ENCODE peak calls at places on chromosomes 16 and 17, in eight cellular contexts. I, V, M, N, Q, G, L and P are unnamed samples.

GRCh38 chr16:76268824-76269223 is 8.4 kb upstream of the CNTNAP4 start:
- DNase-seq in L (no peak), Q (no peak), V (no peak), M (no peak), G (no peak), N (no peak), I (no peak), P (no peak)

GRCh38 chr16:87326151-87326571 is 9.0 kb upstream of the C16orf95 start:
- DNase-seq in G (no peak), N (no peak), Q (no peak), L (no peak), V (no peak), I (no peak), M (no peak), P (peak; percentile 34)

GRCh38 chr17:83144421-83145357 is 65.3 kb downstream of the METRNL start:
- DNase-seq in L (peak; percentile 67), N (no peak), G (no peak), M (no peak), I (peak; percentile 89), Q (peak; percentile 79), V (no peak), P (no peak)

GRCh38 chr17:70104688-70105087 is 29.7 kb downstream of the KCNJ16 start:
- DNase-seq in G (no peak), N (no peak), M (no peak), Q (no peak), I (no peak), L (no peak), V (no peak), P (no peak)

GRCh38 chr17:149897-150575 is 12.7 kb downstream of the SCGB1C2 start:
- DNase-seq in G (no peak), N (no peak), V (no peak), M (peak; percentile 15), I (no peak), Q (peak; percentile 28), L (no peak), P (no peak)

GRCh38 chr16:27174007-27174406 is 29.3 kb upstream of the KDM8 start:
- DNase-seq in Q (no peak), M (peak; percentile 67), V (no peak), I (no peak), L (no peak), G (no peak), N (no peak), P (peak; percentile 77)

GRCh38 chr17:80847506-80848230 is 144.0 kb upstream of the CHMP6 start:
- DNase-seq in Q (peak; percentile 46), N (no peak), M (no peak), L (no peak), I (no peak), G (peak; percentile 79), V (no peak), P (peak; percentile 74)

GRCh38 chr17:79482719-79483118 is 128.1 kb downstream of the RBFOX3 start:
- DNase-seq in Q (no peak), N (no peak), L (no peak), G (no peak), V (no peak), M (no peak), I (peak; percentile 78), P (no peak)

GRCh38 chr16:67396159-67396774 is 3.0 kb upstream of the TPPP3 start:
- DNase-seq in N (no peak), L (peak; percentile 81), Q (peak; percentile 76), V (no peak), G (peak; percentile 96), M (peak; percentile 70), I (peak; percentile 97), P (no peak)

GRCh38 chr16:57761301-57761700 is 25.7 kb downstream of the KATNB1 start:
- DNase-seq in G (no peak), N (no peak), V (no peak), Q (no peak), I (peak; percentile 70), M (no peak), L (peak; percentile 9), P (no peak)

GRCh38 chr17:43528319-43528987 is 17.7 kb downstream of the ETV4 start:
- DNase-seq in V (no peak), Q (no peak), N (no peak), L (peak; percentile 45), M (no peak), I (no peak), G (no peak), P (no peak)

GRCh38 chr17:2975469-2975958 is 87.9 kb downstream of the OR1D5 start:
- DNase-seq in M (peak; percentile 74), I (peak; percentile 92), Q (peak; percentile 48), L (no peak), V (no peak), G (peak; percentile 44), N (no peak), P (no peak)

GRCh38 chr17:39073916-39074315 is 77.5 kb downstream of the PLXDC1 start:
- DNase-seq in I (no peak), Q (no peak), V (no peak), G (no peak), N (no peak), L (no peak), M (no peak), P (no peak)

GRCh38 chr16:14202697-14203096 is 131.6 kb downstream of the MRTFB start:
- DNase-seq in L (no peak), G (no peak), Q (no peak), M (peak; percentile 19), V (no peak), N (no peak), I (no peak), P (no peak)

GRCh38 chr16:72565137-72565536 is 393.2 kb upstream of the PMFBP1 start:
- DNase-seq in G (no peak), I (no peak), V (no peak), Q (no peak), L (no peak), M (no peak), N (no peak), P (no peak)

GRCh38 chr17:66637491-66637890 is 197.4 kb upstream of the CACNG5 start:
- DNase-seq in Q (no peak), I (no peak), G (no peak), M (no peak), V (no peak), N (no peak), L (no peak), P (no peak)

GRCh38 chr16:66473654-66474519 is 46.8 kb downstream of the BEAN1 start:
- DNase-seq in G (no peak), Q (no peak), I (peak; percentile 57), L (no peak), N (no peak), M (peak; percentile 70), V (no peak), P (peak; percentile 6)

DNA sequence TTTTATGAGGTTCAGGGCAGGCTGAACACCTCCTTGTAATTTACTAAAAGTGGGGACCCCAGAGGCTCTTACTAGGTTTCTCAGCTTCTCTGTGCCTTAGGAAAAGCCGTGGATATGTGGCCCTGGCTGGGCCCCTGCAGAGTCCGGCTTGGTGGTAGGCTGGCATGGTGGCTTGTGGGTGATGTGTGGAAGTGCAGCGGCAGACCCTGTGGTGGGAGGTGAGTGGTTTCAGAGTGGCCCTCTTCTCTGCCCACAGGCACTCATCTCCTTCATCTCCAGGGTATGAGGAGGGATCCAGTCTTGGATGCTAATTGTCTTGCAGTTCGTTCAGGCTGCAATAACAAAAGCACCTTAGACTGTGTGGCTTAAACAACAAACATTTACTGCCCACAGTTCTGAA is 58.9 kb downstream of the ASIC2 start:
- DNase-seq in Q (no peak), G (no peak), N (no peak), I (no peak), V (no peak), L (no peak), M (no peak), P (no peak)
- H3K27ac ChIP-seq in Q (no peak overlapping the region), G (no peak overlapping the region), N (no peak overlapping the region), I (no peak overlapping the region), V (no peak overlapping the region), L (no peak overlapping the region), M (no peak overlapping the region), P (no peak overlapping the region)

DNA sequence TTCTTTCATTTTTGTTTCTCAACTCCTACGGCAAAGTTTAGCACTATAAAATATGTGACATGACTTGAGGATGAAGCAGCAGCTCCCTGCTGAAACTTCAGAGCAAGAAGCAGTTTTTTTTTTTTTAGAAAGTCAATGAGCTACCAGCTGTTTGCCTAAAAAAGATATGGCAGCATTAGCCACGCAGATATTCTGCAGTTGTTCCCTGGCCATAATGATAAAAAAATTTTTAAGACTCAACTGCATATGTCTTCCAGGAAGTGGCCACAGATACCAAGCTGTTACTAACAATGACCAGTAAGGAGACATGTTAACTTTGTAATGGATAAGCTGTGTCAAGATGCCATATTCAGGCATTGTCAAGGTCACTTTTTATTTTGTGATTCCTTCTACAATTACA is 319.6 kb upstream of the CDH11 start:
- DNase-seq in G (no peak), I (no peak), L (no peak), N (no peak), V (no peak), Q (no peak), M (no peak), P (no peak)
- H3K27ac ChIP-seq in G (no peak overlapping the region), I (no peak overlapping the region), L (no peak overlapping the region), N (no peak overlapping the region), V (no peak overlapping the region), Q (no peak overlapping the region), M (no peak overlapping the region), P (no peak overlapping the region)

GRCh38 chr17:8900207-8900606 is 32.7 kb upstream of the PIK3R6 start:
- DNase-seq in V (no peak), I (no peak), M (no peak), Q (no peak), G (no peak), N (no peak), L (no peak), P (no peak)
- H3K27ac ChIP-seq in V (no peak overlapping the region), I (no peak overlapping the region), M (no peak overlapping the region), Q (no peak overlapping the region), G (no peak overlapping the region), N (no peak overlapping the region), L (no peak overlapping the region), P (no peak overlapping the region)

GRCh38 chr17:45578516-45579455 is 88.3 kb upstream of the PLEKHM1 start:
- DNase-seq in G (no peak), I (no peak), M (no peak), N (no peak), L (no peak), V (no peak), Q (no peak), P (no peak)

GRCh38 chr17:45575126-45575885 is 84.8 kb upstream of the PLEKHM1 start:
- DNase-seq in G (no peak), L (no peak), Q (no peak), V (no peak), N (no peak), M (no peak), I (no peak), P (no peak)

GRCh38 chr17:45573915-45574314 is 83.4 kb upstream of the PLEKHM1 start:
- DNase-seq in L (no peak), I (no peak), G (no peak), M (no peak), N (no peak), Q (no peak), V (no peak), P (no peak)

GRCh38 chr17:45577571-45578279 is 87.2 kb upstream of the PLEKHM1 start:
- DNase-seq in V (no peak), M (no peak), G (no peak), Q (no peak), I (no peak), N (no peak), L (no peak), P (no peak)

DNA sequence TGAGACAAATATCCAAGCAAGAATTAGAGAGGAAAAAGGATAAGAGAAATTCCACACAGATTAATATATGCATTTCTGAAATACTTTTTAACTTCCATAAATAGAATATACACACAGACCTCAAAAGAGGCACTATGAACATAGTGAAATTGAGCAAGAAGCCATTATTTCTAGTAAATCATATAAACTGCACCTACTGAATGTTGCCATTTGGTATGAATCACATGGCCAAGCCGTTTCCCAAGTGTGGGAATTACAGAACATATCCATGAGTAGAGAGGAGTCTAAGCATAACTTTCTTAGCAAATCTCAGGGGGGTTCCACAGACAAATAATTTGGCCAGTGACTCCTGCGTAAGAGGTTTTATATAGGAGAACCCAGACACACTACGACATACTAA is 83.9 kb upstream of the PLEKHM1 start:
- DNase-seq in Q (no peak), G (no peak), L (no peak), V (no peak), I (no peak), M (no peak), N (no peak), P (no peak)
- H3K27ac ChIP-seq in Q (no peak overlapping the region), G (no peak overlapping the region), L (no peak overlapping the region), V (no peak overlapping the region), I (peak overlapping the region; percentile 71), M (no peak overlapping the region), N (no peak overlapping the region), P (no peak overlapping the region)